ENCODE peak calls at places on chromosomes 3 and 15, in four cellular contexts. O is EH, Z is Right ventricle myocardium superior, U is epithelial cell of esophagus. F is an unnamed sample.
A peak's percentile ranks its signal among the peaks of the same experiment; 100 is the strongest.

GRCh38 chr15:65058394-65059368 is 9.1 kb downstream of the RASL12 start:
- DNase-seq in Z (no peak), O (no peak), U (no peak), F (no peak)

GRCh38 chr15:62994975-62995730 is 47.4 kb upstream of the TPM1 start:
- DNase-seq in U (peak; percentile 82), Z (no peak), O (peak; percentile 74), F (no peak)

GRCh38 chr3:18900994-18901393 is 247.3 kb upstream of the KCNH8 start:
- DNase-seq in U (no peak), O (no peak), Z (no peak), F (no peak)

GRCh38 chr3:134372405-134373277 is 1.6 kb downstream of the AMOTL2 start:
- DNase-seq in U (no peak), Z (no peak), O (peak; percentile 64), F (peak; percentile 21)

GRCh38 chr15:34616613-34617012 is 33.2 kb upstream of the GOLGA8B start:
- DNase-seq in O (peak; percentile 43), Z (no peak), U (peak; percentile 75), F (no peak)

GRCh38 chr15:101086394-101087171 is 165.3 kb downstream of the CHSY1 start:
- DNase-seq in Z (no peak), O (no peak), U (no peak), F (no peak)

GRCh38 chr3:29279276-29279675 is 1.6 kb upstream of the RBMS3 start:
- DNase-seq in U (no peak), Z (no peak), O (peak; percentile 4), F (no peak)

GRCh38 chr15:67547836-67548531 is 5.5 kb downstream of the MAP2K5 start:
- DNase-seq in U (peak; percentile 40), O (peak; percentile 51), Z (no peak), F (no peak)

GRCh38 chr3:98855811-98856400 is 45.6 kb downstream of the DCBLD2 start:
- DNase-seq in Z (no peak), U (peak; percentile 86), O (peak; percentile 89), F (no peak)

GRCh38 chr3:109369510-109369909 is 32.2 kb upstream of the DPPA4 start:
- DNase-seq in Z (no peak), U (no peak), O (no peak), F (no peak)

GRCh38 chr15:96345560-96346389 is 15.3 kb downstream of the NR2F2 start:
- DNase-seq in Z (peak; percentile 86), O (peak; percentile 67), U (peak; percentile 78), F (peak; percentile 90)

GRCh38 chr3:49007771-49008528 is 759 bp downstream of the WDR6 start:
- DNase-seq in U (peak; percentile 89), O (peak; percentile 94), Z (peak; percentile 92), F (peak; percentile 94)

GRCh38 chr15:69793783-69794451 is 303.8 kb downstream of the TLE3 start:
- DNase-seq in O (peak; percentile 32), Z (no peak), U (no peak), F (no peak)

GRCh38 chr3:57142335-57142734 is 22.8 kb downstream of the IL17RD start:
- DNase-seq in O (no peak), U (no peak), Z (no peak), F (no peak)

GRCh38 chr3:7423995-7424394 is 563.1 kb downstream of the GRM7 start:
- DNase-seq in Z (no peak), O (no peak), U (no peak), F (no peak)

GRCh38 chr3:15794842-15795562 is 2.8 kb downstream of the ANKRD28 start:
- DNase-seq in Z (no peak), U (no peak), O (peak; percentile 56), F (no peak)

GRCh38 chr3:178536271-178537079 is at the start of gene KCNMB2:
- DNase-seq in Z (no peak), U (no peak), O (peak; percentile 28), F (no peak)

GRCh38 chr15:99536422-99537033 is 29.3 kb upstream of the MEF2A start:
- DNase-seq in O (peak; percentile 96), Z (peak; percentile 57), U (peak; percentile 45), F (no peak)

GRCh38 chr3:31567036-31567435 is 34.3 kb downstream of the STT3B start:
- DNase-seq in O (peak; percentile 7), U (peak; percentile 14), Z (no peak), F (no peak)

GRCh38 chr15:51281368-51281967 is 56.9 kb downstream of the CYP19A1 start:
- DNase-seq in U (peak; percentile 52), O (peak; percentile 61), Z (peak; percentile 79), F (no peak)

GRCh38 chr3:196640501-196640968 is 1.0 kb downstream of the NRROS start:
- DNase-seq in U (no peak), O (no peak), Z (no peak), F (no peak)

GRCh38 chr3:19149388-19149787 is 1.1 kb downstream of the KCNH8 start:
- DNase-seq in Z (no peak), O (peak; percentile 25), U (peak; percentile 52), F (no peak)

GRCh38 chr3:190306513-190307163 is 15.6 kb downstream of the CLDN1 start:
- DNase-seq in O (no peak), U (peak; percentile 96), Z (no peak), F (no peak)

GRCh38 chr3:134794950-134795775 is at the start of gene EPHB1:
- DNase-seq in O (peak; percentile 93), U (peak; percentile 80), Z (peak; percentile 87), F (peak; percentile 84)

GRCh38 chr15:59371458-59372351 is 966 bp downstream of the MYO1E start:
- DNase-seq in O (peak; percentile 50), U (peak; percentile 77), Z (peak; percentile 48), F (no peak)

GRCh38 chr3:170044795-170045244 is 7.0 kb downstream of the GPR160 start:
- DNase-seq in U (no peak), O (no peak), Z (no peak), F (no peak)

GRCh38 chr3:100681496-100681895 is 27.8 kb upstream of the TFG start:
- DNase-seq in O (no peak), Z (no peak), U (no peak), F (no peak)

GRCh38 chr3:6935964-6936363 is 75.0 kb downstream of the GRM7 start:
- DNase-seq in Z (no peak), O (no peak), U (no peak), F (no peak)

GRCh38 chr3:184295771-184296170 is 3.3 kb upstream of the PSMD2 start:
- DNase-seq in Z (no peak), U (no peak), O (no peak), F (no peak)

GRCh38 chr15:46034755-46035154 is 399.9 kb downstream of the SQOR start:
- DNase-seq in Z (no peak), O (peak; percentile 0), U (no peak), F (no peak)

GRCh38 chr15:55799287-55800212 is 56.6 kb upstream of the PRTG start:
- DNase-seq in O (peak; percentile 46), Z (no peak), U (peak; percentile 42), F (no peak)

GRCh38 chr15:55282284-55282833 is 7.3 kb downstream of the RAB27A start:
- DNase-seq in O (peak; percentile 83), Z (no peak), U (peak; percentile 69), F (no peak)

GRCh38 chr15:85086855-85087254 is 105.2 kb downstream of the PDE8A start:
- DNase-seq in U (no peak), O (no peak), Z (no peak), F (no peak)

GRCh38 chr15:62431806-62432205 is 266.7 kb upstream of the C2CD4B start:
- DNase-seq in O (no peak), Z (no peak), U (no peak), F (no peak)

GRCh38 chr3:165549665-165550064 is 287.6 kb downstream of the BCHE start:
- DNase-seq in U (no peak), Z (no peak), O (no peak), F (no peak)

GRCh38 chr15:84023636-84024035 is 211.9 kb upstream of the GOLGA6L4 start:
- DNase-seq in U (peak; percentile 54), Z (no peak), O (peak; percentile 9), F (no peak)

GRCh38 chr3:123138819-123139517 is 62.8 kb upstream of the SEC22A start:
- DNase-seq in O (peak; percentile 44), Z (no peak), U (no peak), F (no peak)

GRCh38 chr3:191259486-191259885 is 60.4 kb downstream of the OSTN start:
- DNase-seq in Z (no peak), U (no peak), O (peak; percentile 34), F (no peak)

GRCh38 chr15:90481023-90481422 is 48.7 kb upstream of the CRTC3 start:
- DNase-seq in Z (no peak), O (peak; percentile 18), U (no peak), F (no peak)